ENCODE peak calls at places on chromosome 4, in four cellular contexts. I is EH, O is foreskin melanocyte, V is DMS 273 treated with DMSO at 0.1 percent for 48 hours. D is an unnamed sample.

GRCh38 chr4:28557755-28558154 is 1697.1 kb downstream of the STIM2 start:
- DNase-seq in V (no peak), O (no peak), I (peak; percentile 74), D (no peak)

GRCh38 chr4:26071688-26072087 is 157.7 kb downstream of the SMIM20 start:
- DNase-seq in I (no peak), O (no peak), V (no peak), D (no peak)

GRCh38 chr4:56723831-56724230 is 42.7 kb upstream of the HOPX start:
- DNase-seq in O (no peak), I (no peak), V (no peak), D (no peak)

GRCh38 chr4:15003441-15003890 is 1.2 kb downstream of the CPEB2 start:
- DNase-seq in O (no peak), V (no peak), I (peak; percentile 42), D (no peak)

GRCh38 chr4:40205259-40206198 is 8.7 kb downstream of the RHOH start:
- DNase-seq in I (no peak), O (no peak), V (no peak), D (no peak)

GRCh38 chr4:184415071-184415470 is 59.3 kb downstream of the IRF2 start:
- DNase-seq in I (no peak), O (no peak), V (no peak), D (no peak)

GRCh38 chr4:57110635-57111546 is 706 bp upstream of the IGFBP7 start:
- DNase-seq in V (no peak), I (peak; percentile 87), O (peak; percentile 74), D (no peak)

GRCh38 chr4:173038192-173038896 is 130.3 kb upstream of the GALNT7 start:
- DNase-seq in O (no peak), V (no peak), I (no peak), D (no peak)

GRCh38 chr4:141731481-141731880 is 95.1 kb downstream of the IL15 start:
- DNase-seq in V (no peak), O (no peak), I (peak; percentile 55), D (no peak)

GRCh38 chr4:84855774-84856173 is 110.7 kb downstream of the WDFY3 start:
- DNase-seq in I (no peak), O (no peak), V (no peak), D (no peak)

GRCh38 chr4:185780472-185780871 is 31.5 kb downstream of the SORBS2 start:
- DNase-seq in V (no peak), O (no peak), I (no peak), D (no peak)

GRCh38 chr4:109739547-109739946 is 9.7 kb upstream of the PLA2G12A start:
- DNase-seq in V (no peak), I (peak; percentile 34), O (no peak), D (no peak)

GRCh38 chr4:169283114-169283509 is 12.4 kb upstream of the SH3RF1 start:
- DNase-seq in I (peak; percentile 96), V (no peak), O (no peak), D (peak; percentile 80)

GRCh38 chr4:39354178-39354503 is 12.0 kb downstream of the RFC1 start:
- DNase-seq in O (no peak), V (no peak), I (no peak), D (no peak)

GRCh38 chr4:103306870-103307345 is 108.8 kb upstream of the CENPE start:
- DNase-seq in I (no peak), O (peak; percentile 48), V (no peak), D (no peak)

GRCh38 chr4:85842540-85842939 is 367.6 kb downstream of the ARHGAP24 start:
- DNase-seq in V (peak; percentile 80), O (no peak), I (peak; percentile 30), D (no peak)

GRCh38 chr4:6378493-6379445 is 93.6 kb downstream of the PPP2R2C start:
- DNase-seq in O (no peak), V (no peak), I (no peak), D (no peak)

GRCh38 chr4:124044330-124044729 is 647.7 kb downstream of the SPRY1 start:
- DNase-seq in V (no peak), O (no peak), I (no peak), D (no peak)

GRCh38 chr4:185394568-185395254 is 1.0 kb downstream of the LRP2BP start:
- DNase-seq in I (peak; percentile 30), V (no peak), O (no peak), D (no peak)

GRCh38 chr4:75844151-75844662 is 58.0 kb downstream of the PPEF2 start:
- DNase-seq in I (peak; percentile 98), V (no peak), O (peak; percentile 26), D (no peak)

GRCh38 chr4:107183155-107183774 is 147.2 kb upstream of the DKK2 start:
- DNase-seq in I (peak; percentile 66), V (peak; percentile 2), O (peak; percentile 32), D (peak; percentile 24)

GRCh38 chr4:127212269-127212580 is 420.5 kb upstream of the INTU start:
- DNase-seq in I (no peak), O (no peak), V (no peak), D (no peak)

GRCh38 chr4:36551697-36552214 is 270.3 kb downstream of the DTHD1 start:
- DNase-seq in I (no peak), V (no peak), O (no peak), D (no peak)

GRCh38 chr4:17241835-17242234 is 270.1 kb downstream of the QDPR start:
- DNase-seq in I (peak; percentile 7), O (no peak), V (no peak), D (no peak)

GRCh38 chr4:110088670-110089069 is 109.7 kb downstream of the ELOVL6 start:
- DNase-seq in V (no peak), I (peak; percentile 26), O (no peak), D (no peak)

GRCh38 chr4:138919094-138919936 is 96.3 kb upstream of the NOCT start:
- DNase-seq in O (peak; percentile 38), I (peak; percentile 83), V (peak; percentile 22), D (no peak)

GRCh38 chr4:18292411-18292810 is 270.9 kb upstream of the LCORL start:
- DNase-seq in V (no peak), I (no peak), O (no peak), D (no peak)

GRCh38 chr4:39048291-39048690 is 13.7 kb upstream of the KLHL5 start:
- DNase-seq in V (no peak), I (peak; percentile 9), O (no peak), D (no peak)

GRCh38 chr4:149113804-149114430 is 671.7 kb upstream of the NR3C2 start:
- DNase-seq in I (peak; percentile 91), O (peak; percentile 23), V (no peak), D (no peak)

GRCh38 chr4:41579043-41579442 is 41.1 kb downstream of the LIMCH1 start:
- DNase-seq in V (no peak), O (no peak), I (no peak), D (no peak)

GRCh38 chr4:3037957-3038451 is 36.3 kb downstream of the HTT-AS start:
- DNase-seq in I (peak; percentile 10), V (no peak), O (no peak), D (no peak)

GRCh38 chr4:2963185-2964076 is at the start of the genes GRK4 and NOP14:
- DNase-seq in O (peak; percentile 97), I (peak; percentile 98), V (peak; percentile 88), D (peak; percentile 69)

GRCh38 chr4:106329027-106329618 is 12.8 kb downstream of the AIMP1 start:
- DNase-seq in V (peak; percentile 0), O (peak; percentile 18), I (peak; percentile 55), D (no peak)